ENCODE peak calls at places on chromosome 19, in six cellular contexts. X is tibial nerve, R is ovary, Y is Peyer's patch, A is GM12878, J is adrenal gland. T is an unnamed sample.

GRCh38 chr19:1673645-1674292 is 21.4 kb upstream of the TCF3 start:
- DNase-seq in X (no peak), R (no peak), Y (no peak), A (no peak), J (no peak), T (no peak)

GRCh38 chr19:18558202-18558555 is 509 bp downstream of the KXD1 start:
- DNase-seq in X (no peak), R (no peak), Y (no peak), A (no peak), J (no peak), T (no peak)

GRCh38 chr19:17266975-17267788 is at the start of gene BABAM1:
- DNase-seq in X (peak; percentile 90), R (peak; percentile 97), Y (peak; percentile 99), A (peak; percentile 100), J (peak; percentile 99), T (peak; percentile 97)

GRCh38 chr19:18373892-18374629 is 11.9 kb upstream of the GDF15 start:
- DNase-seq in X (peak; percentile 83), R (peak; percentile 93), Y (peak; percentile 93), A (peak; percentile 91), J (peak; percentile 97), T (peak; percentile 84)

GRCh38 chr19:18364826-18365528 is 21.0 kb upstream of the GDF15 start:
- DNase-seq in X (no peak), R (peak; percentile 81), Y (peak; percentile 89), A (no peak), J (peak; percentile 95), T (peak; percentile 90)

GRCh38 chr19:34880034-34880433 is 46.7 kb upstream of the ZNF30 start:
- DNase-seq in X (no peak), R (no peak), Y (no peak), A (no peak), J (no peak), T (no peak)

GRCh38 chr19:54030895-54031586 is 32.7 kb downstream of the VSTM1 start:
- DNase-seq in X (no peak), R (no peak), Y (no peak), A (no peak), J (no peak), T (no peak)

GRCh38 chr19:48999481-49000325 is 6.0 kb downstream of the RUVBL2 start:
- DNase-seq in X (no peak), R (no peak), Y (peak; percentile 84), A (no peak), J (peak; percentile 72), T (peak; percentile 69)

DNA sequence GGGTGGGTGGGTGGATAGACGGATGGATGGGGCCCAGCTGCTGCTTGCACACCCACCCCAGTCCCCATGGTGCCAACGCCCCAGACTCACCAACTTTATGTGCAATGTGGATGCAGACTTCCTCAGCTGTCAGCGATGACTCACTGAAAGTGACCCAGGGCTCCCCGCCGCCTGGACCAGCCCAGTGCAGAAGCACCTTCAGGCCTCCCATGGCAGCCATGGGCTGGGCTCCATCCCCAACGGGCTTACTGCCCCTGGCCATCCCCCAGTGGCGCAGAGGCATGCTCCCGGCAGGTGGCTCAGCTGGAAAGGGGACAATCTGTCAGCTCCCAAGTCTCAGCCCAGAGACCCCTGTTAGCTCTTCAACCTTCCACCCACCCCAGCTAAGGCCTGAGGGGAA is 2.2 kb downstream of the TYK2 start:
- DNase-seq in X (no peak), R (no peak), Y (no peak), A (no peak), J (no peak), T (no peak)
- H3K4me3 ChIP-seq in X (no peak overlapping the region), R (no peak overlapping the region), Y (no peak overlapping the region), A (no peak overlapping the region), J (no peak overlapping the region), T (no peak overlapping the region)

DNA sequence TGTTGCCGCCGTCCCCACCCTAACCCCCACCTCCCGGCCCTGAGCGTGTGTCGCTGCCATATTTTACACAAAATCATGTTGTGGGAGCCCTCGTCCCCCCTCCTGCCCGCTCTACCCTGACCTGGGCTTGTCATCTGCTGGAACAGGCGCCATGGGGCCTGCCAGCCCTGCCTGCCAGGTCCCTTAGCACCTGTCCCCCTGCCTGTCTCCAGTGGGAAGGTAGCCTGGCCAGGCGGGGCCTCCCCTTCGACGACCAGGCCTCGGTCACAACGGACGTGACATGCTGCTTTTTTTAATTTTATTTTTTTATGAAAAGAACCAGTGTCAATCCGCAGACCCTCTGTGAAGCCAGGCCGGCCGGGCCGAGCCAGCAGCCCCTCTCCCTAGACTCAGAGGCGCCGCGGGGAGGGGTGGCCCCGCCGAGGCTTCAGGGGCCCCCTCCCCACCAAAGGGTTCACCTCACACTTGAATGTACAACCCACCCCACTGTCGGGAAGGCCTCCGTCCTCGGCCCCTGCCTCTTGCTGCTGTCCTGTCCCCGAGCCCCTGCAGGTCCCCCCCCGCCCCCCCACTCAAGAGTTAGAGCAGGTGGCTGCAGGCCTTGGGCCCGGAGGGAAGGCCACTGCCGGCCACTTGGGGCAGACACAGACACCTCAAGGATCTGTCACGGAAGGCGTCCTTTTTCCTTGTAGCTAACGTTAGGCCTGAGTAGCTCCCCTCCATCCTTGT is 6.4 kb downstream of the YIPF2 start:
- DNase-seq in X (no peak), R (no peak), Y (no peak), A (no peak), J (no peak), T (no peak)
- H3K4me1 ChIP-seq in X (no peaks in the 10 kb centered on the region), R (peaks cover 2% of the 10 kb centered on the region), Y (no peaks in the 10 kb centered on the region), A (no peaks in the 10 kb centered on the region), J (no peaks in the 10 kb centered on the region), T (no peaks in the 10 kb centered on the region)

GRCh38 chr19:47348819-47349795 is at the start of gene DHX34:
- DNase-seq in X (peak; percentile 97), R (peak; percentile 99), Y (peak; percentile 100), A (peak; percentile 98), J (peak; percentile 100), T (peak; percentile 100)
- TF ChIP-seq POLR2A in X (peak; percentile 46), R (peak; percentile 67), Y (peak; percentile 50), A (peak; percentile 94), J (peak; percentile 42), T (peak; percentile 83)

GRCh38 chr19:33296473-33297060 is 5.8 kb downstream of the CEBPA start:
- DNase-seq in X (peak; percentile 7), R (no peak), Y (peak; percentile 2), A (no peak), J (no peak), T (no peak)
- H3K4me3 ChIP-seq in X (no peak overlapping the region), R (no peak overlapping the region), Y (no peak overlapping the region), A (no peak overlapping the region), J (no peak overlapping the region), T (no peak overlapping the region)

GRCh38 chr19:52230685-52231084 is 38.7 kb upstream of the ZNF766 start:
- DNase-seq in X (no peak), R (no peak), Y (no peak), A (no peak), J (no peak), T (no peak)

GRCh38 chr19:52231154-52231565 is 38.2 kb upstream of the ZNF766 start:
- DNase-seq in X (no peak), R (no peak), Y (no peak), A (no peak), J (peak; percentile 86), T (no peak)

GRCh38 chr19:52237197-52237596 is 32.2 kb upstream of the ZNF766 start:
- DNase-seq in X (no peak), R (no peak), Y (no peak), A (no peak), J (no peak), T (no peak)

GRCh38 chr19:52237771-52238400 is 31.5 kb upstream of the ZNF766 start:
- DNase-seq in X (peak; percentile 22), R (peak; percentile 66), Y (peak; percentile 86), A (peak; percentile 19), J (peak; percentile 87), T (peak; percentile 59)

GRCh38 chr19:52234406-52234805 is 35.0 kb upstream of the ZNF766 start:
- DNase-seq in X (no peak), R (no peak), Y (no peak), A (no peak), J (no peak), T (no peak)
- H3K4me1 ChIP-seq in X (no peaks in the 10 kb centered on the region), R (no peaks in the 10 kb centered on the region), Y (no peaks in the 10 kb centered on the region), A (no peaks in the 10 kb centered on the region), J (peaks cover 5% of the 10 kb centered on the region), T (no peaks in the 10 kb centered on the region)